ENCODE peak calls at places on chromosomes 7 and 10, in seven cellular contexts. J, F, K, E, A, M and Z are unnamed samples.

GRCh38 chr7:140067052-140067451 is 4.3 kb upstream of the PARP12 start:
- DNase-seq in A (no peak), F (no peak), J (no peak), E (no peak), M (no peak), K (no peak), Z (no peak)

GRCh38 chr10:12063483-12063818 is 5.3 kb upstream of the DHTKD1 start:
- DNase-seq in K (no peak), M (no peak), F (no peak), J (no peak), A (no peak), E (no peak), Z (peak; percentile 70)

GRCh38 chr10:30463944-30464451 is 30.0 kb downstream of the MAP3K8 start:
- DNase-seq in E (no peak), A (no peak), K (peak; percentile 31), J (no peak), M (no peak), F (no peak), Z (no peak)

GRCh38 chr10:117501460-117502035 is 41.0 kb upstream of the EMX2 start:
- DNase-seq in A (no peak), J (no peak), E (no peak), F (no peak), M (no peak), K (no peak), Z (no peak)

GRCh38 chr10:5512881-5513698 is 11.7 kb upstream of the CALML3 start:
- DNase-seq in F (no peak), K (no peak), E (no peak), J (no peak), A (no peak), M (no peak), Z (no peak)

GRCh38 chr7:132117181-132117580 is 459.1 kb downstream of the PLXNA4 start:
- DNase-seq in J (no peak), F (no peak), A (no peak), E (no peak), M (no peak), K (no peak), Z (peak; percentile 52)

GRCh38 chr10:31148955-31149354 is 117.3 kb upstream of the ZNF438 start:
- DNase-seq in F (no peak), E (no peak), K (no peak), M (no peak), A (no peak), J (no peak), Z (no peak)

GRCh38 chr10:110486680-110487410 is 10.9 kb upstream of the DUSP5 start:
- DNase-seq in K (no peak), E (no peak), F (no peak), M (no peak), A (no peak), J (no peak), Z (no peak)

GRCh38 chr7:69932034-69932628 is 333.9 kb downstream of the AUTS2 start:
- DNase-seq in A (no peak), J (peak; percentile 12), K (no peak), M (peak; percentile 22), E (no peak), F (no peak), Z (peak; percentile 11)

GRCh38 chr7:11317766-11318165 is 344.1 kb downstream of the PHF14 start:
- DNase-seq in E (no peak), F (no peak), M (no peak), A (no peak), K (no peak), J (no peak), Z (no peak)

GRCh38 chr7:11313801-11314200 is 340.1 kb downstream of the PHF14 start:
- DNase-seq in F (no peak), K (no peak), M (no peak), E (no peak), A (no peak), J (no peak), Z (no peak)

GRCh38 chr7:11315687-11316258 is 342.1 kb downstream of the PHF14 start:
- DNase-seq in K (no peak), F (no peak), M (no peak), J (no peak), E (no peak), A (peak; percentile 13), Z (no peak)

DNA sequence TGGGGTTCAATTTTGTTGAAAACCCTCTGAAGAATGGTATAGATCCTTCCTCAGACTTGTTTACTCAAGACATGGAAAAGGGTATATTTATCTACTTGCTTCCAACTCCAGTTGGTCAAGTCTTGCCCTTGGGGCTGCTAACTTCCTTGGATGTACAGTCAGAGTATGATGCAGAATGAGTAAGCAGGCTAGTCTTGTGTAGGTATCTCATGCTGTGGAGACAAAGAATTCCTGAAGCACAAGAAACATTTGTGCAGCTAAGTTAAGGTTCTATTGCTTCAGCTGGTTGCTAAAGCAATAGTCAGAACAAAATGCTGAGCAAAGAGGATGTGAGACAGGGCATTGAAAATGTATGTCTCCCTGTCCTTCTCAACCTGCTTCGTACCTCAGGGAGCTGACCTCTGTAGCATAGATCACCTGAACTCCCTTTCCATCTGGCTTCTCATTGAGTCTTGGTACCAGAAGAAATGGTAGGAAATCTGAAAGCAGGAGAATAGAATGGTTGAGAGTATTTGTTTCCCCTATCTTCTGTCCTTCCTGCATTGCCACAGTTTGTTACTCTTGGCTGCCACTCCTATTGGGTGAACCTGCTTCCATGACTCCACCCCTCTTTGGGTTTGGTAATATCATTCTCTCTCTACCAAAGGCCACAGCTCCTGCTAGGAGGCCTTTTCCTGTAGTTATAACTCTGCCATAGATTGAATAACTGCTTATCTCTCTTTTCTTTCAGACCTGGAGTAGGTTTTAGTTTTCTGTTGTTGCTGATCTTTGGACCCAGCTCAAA is 346.0 kb downstream of the PHF14 start:
- DNase-seq in A (no peak), J (no peak), K (no peak), E (no peak), F (no peak), M (no peak), Z (no peak)
- TF ChIP-seq SP1 in A (no peak), J (no peak), K (no peak), E (no peak), F (no peak), M (no peak), Z (no peak)

GRCh38 chr7:123067814-123068213 is 72.3 kb upstream of the TAS2R16 start:
- DNase-seq in M (no peak), F (no peak), E (no peak), A (no peak), K (no peak), J (no peak), Z (no peak)

GRCh38 chr7:123075838-123076462 is 80.5 kb upstream of the TAS2R16 start:
- DNase-seq in A (no peak), K (no peak), E (no peak), M (no peak), F (no peak), J (no peak), Z (no peak)

DNA sequence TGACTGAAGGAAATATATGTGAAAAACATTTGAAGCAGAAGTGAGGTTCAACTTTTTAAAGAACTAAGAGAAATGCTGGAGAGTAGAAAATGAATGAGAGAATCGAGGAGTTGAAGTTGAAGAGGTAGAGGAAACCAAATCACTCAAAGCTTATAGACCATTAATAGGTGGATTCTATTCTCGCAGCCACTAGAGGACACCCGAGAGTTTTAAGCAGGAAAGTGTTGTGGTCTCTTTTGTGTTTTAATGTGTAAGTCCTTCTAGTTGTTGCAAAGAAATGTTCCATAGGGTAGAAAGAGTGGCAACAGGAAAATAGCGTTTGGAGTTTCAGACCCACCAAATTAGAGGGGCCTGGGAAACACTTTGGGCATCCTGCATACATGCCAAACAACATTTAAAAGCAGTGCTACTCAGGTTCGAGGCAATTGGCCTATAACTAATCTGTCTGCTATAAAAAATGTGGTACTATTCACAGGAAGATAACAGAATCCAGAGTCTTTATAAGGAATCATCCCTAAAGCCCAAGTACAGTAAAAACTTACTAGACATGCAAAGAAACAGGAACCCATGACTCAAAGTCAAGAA is 75.3 kb upstream of the TAS2R16 start:
- DNase-seq in F (peak; percentile 46), M (peak; percentile 20), K (peak; percentile 32), E (no peak), A (no peak), J (no peak), Z (no peak)
- TF ChIP-seq SP1 in F (no peak), M (no peak), K (no peak), E (no peak), A (no peak), J (no peak), Z (no peak)

GRCh38 chr7:95861041-95861440 is 88.7 kb downstream of the DYNC1I1 start:
- DNase-seq in J (no peak), F (no peak), M (no peak), K (no peak), A (no peak), E (no peak), Z (no peak)
- TF ChIP-seq SP1 in J (no peak), F (no peak), M (no peak), K (no peak), A (no peak), E (no peak), Z (no peak)

DNA sequence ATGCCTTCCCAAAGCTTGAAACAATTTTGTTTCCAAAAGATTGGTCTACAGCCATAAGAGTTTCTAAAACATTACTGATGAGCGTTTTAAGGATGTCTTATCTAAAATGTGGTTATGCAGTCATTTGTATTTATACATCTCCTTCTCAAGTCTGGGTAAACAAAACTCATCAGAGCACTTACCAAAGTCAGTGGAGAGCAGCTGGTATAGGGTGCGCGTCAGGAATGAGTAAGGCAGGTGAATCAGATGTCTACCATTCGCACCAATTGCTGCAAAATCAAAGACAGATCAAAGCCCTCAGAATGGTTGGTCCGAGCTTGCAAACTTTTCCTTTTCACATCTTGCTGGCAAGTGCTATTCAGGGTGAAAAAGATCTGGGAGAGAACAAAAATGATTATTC is 65.6 kb upstream of the FAM171A1 start:
- DNase-seq in M (no peak), J (no peak), K (no peak), F (no peak), E (no peak), A (no peak), Z (no peak)
- TF ChIP-seq SP1 in M (no peak), J (no peak), K (no peak), F (no peak), E (no peak), A (no peak), Z (no peak)